ENCODE peak calls at places on chromosome 21, in ten cellular contexts. V, Z, C, L, H, R, A, Q, E and P are unnamed samples.

GRCh38 chr21:36430841-36431240 is 45.6 kb downstream of the CHAF1B start:
- DNase-seq in A (no peak), R (no peak), L (peak; percentile 33), Z (no peak), V (no peak), C (no peak), E (no peak), Q (no peak), H (no peak), P (no peak)

GRCh38 chr21:35528109-35529042 is 479.3 kb upstream of the RUNX1 start:
- DNase-seq in Z (peak; percentile 19), A (peak; percentile 14), E (no peak), L (no peak), Q (no peak), R (peak; percentile 53), C (peak; percentile 51), V (no peak), H (no peak), P (peak; percentile 4)

GRCh38 chr21:31184462-31184861 is 146.2 kb upstream of the KRTAP19-8 start:
- DNase-seq in Q (no peak), A (no peak), E (no peak), H (no peak), V (no peak), L (no peak), Z (no peak), C (no peak), R (peak; percentile 61), P (peak; percentile 56)

GRCh38 chr21:29250642-29251041 is 48.1 kb upstream of the BACH1 start:
- DNase-seq in Q (no peak), Z (no peak), E (no peak), R (no peak), H (no peak), V (no peak), L (no peak), C (no peak), A (no peak), P (no peak)

GRCh38 chr21:43692949-43693348 is 26.0 kb upstream of the PDXK start:
- DNase-seq in Z (no peak), C (no peak), E (no peak), L (no peak), H (no peak), V (no peak), A (no peak), R (no peak), Q (no peak), P (no peak)

GRCh38 chr21:34726627-34727337 is 58.0 kb downstream of the CLIC6 start:
- DNase-seq in Q (no peak), H (no peak), V (no peak), L (peak; percentile 55), C (no peak), R (no peak), A (no peak), E (no peak), Z (no peak), P (no peak)

GRCh38 chr21:29359718-29360117 is 61.0 kb downstream of the BACH1 start:
- DNase-seq in Q (no peak), L (peak; percentile 20), C (no peak), A (no peak), R (no peak), H (no peak), E (no peak), Z (no peak), V (no peak), P (no peak)

GRCh38 chr21:46212721-46213484 is 15.7 kb downstream of the LSS start:
- DNase-seq in L (no peak), V (no peak), E (no peak), R (no peak), A (no peak), H (no peak), C (no peak), Z (no peak), Q (no peak), P (no peak)

GRCh38 chr21:36628096-36628495 is 70.8 kb upstream of the SIM2 start:
- DNase-seq in Q (no peak), H (no peak), V (no peak), Z (no peak), L (no peak), E (no peak), R (no peak), A (no peak), C (no peak), P (no peak)

GRCh38 chr21:20661745-20662470 is 336.3 kb upstream of the NCAM2 start:
- DNase-seq in R (no peak), Z (no peak), Q (peak; percentile 92), V (no peak), L (no peak), A (no peak), H (peak; percentile 59), C (no peak), E (peak; percentile 92), P (no peak)

GRCh38 chr21:15848632-15849031 is 118.8 kb downstream of the USP25 start:
- DNase-seq in E (no peak), V (no peak), L (peak; percentile 56), R (no peak), C (no peak), A (no peak), H (no peak), Z (no peak), Q (no peak), P (no peak)

GRCh38 chr21:31117046-31117916 is 79.0 kb upstream of the KRTAP19-8 start:
- DNase-seq in V (no peak), Q (no peak), A (no peak), L (peak; percentile 95), C (no peak), E (peak; percentile 38), R (no peak), Z (no peak), H (no peak), P (no peak)

GRCh38 chr21:46424621-46425020 is 34.1 kb upstream of the DIP2A start:
- DNase-seq in H (no peak), R (peak; percentile 77), E (no peak), Q (no peak), L (no peak), A (no peak), Z (no peak), C (no peak), V (no peak), P (no peak)

GRCh38 chr21:16046625-16047340 is 317.0 kb downstream of the USP25 start:
- DNase-seq in Q (no peak), A (no peak), V (no peak), E (no peak), L (peak; percentile 65), R (no peak), C (no peak), Z (no peak), H (no peak), P (no peak)

GRCh38 chr21:36175771-36176565 is 19.3 kb downstream of the DOP1B start:
- DNase-seq in Z (no peak), A (no peak), H (no peak), Q (no peak), E (no peak), R (no peak), C (no peak), V (no peak), L (no peak), P (no peak)

GRCh38 chr21:19998450-19998849 is 999.8 kb upstream of the NCAM2 start:
- DNase-seq in E (no peak), L (no peak), H (no peak), R (no peak), V (no peak), A (no peak), Z (no peak), C (no peak), Q (no peak), P (no peak)

GRCh38 chr21:31675960-31676359 is 16.5 kb downstream of the SOD1 start:
- DNase-seq in Q (no peak), C (no peak), V (no peak), E (no peak), H (no peak), R (no peak), L (no peak), A (no peak), Z (no peak), P (no peak)

GRCh38 chr21:44927259-44927586 is 6.5 kb upstream of the ITGB2 start:
- DNase-seq in V (no peak), Z (no peak), C (no peak), E (no peak), H (no peak), A (no peak), Q (no peak), R (no peak), L (no peak), P (no peak)
- H3K4me1 ChIP-seq in V (peaks cover 30% of the 10 kb centered on the region), Z (peaks cover 8% of the 10 kb centered on the region), C (no peaks in the 10 kb centered on the region), E (peaks cover 38% of the 10 kb centered on the region), H (peaks cover 16% of the 10 kb centered on the region), A (peaks cover 19% of the 10 kb centered on the region), Q (peaks cover 32% of the 10 kb centered on the region), R (peaks cover 71% of the 10 kb centered on the region), L (peaks cover 61% of the 10 kb centered on the region), P (peaks cover 59% of the 10 kb centered on the region)

GRCh38 chr21:33240404-33240803 is 10.7 kb downstream of the IFNAR2 start:
- DNase-seq in C (no peak), Q (no peak), E (no peak), R (no peak), Z (no peak), A (no peak), H (no peak), V (no peak), L (no peak), P (no peak)
- H3K4me1 ChIP-seq in C (peaks cover 11% of the 10 kb centered on the region), Q (no peaks in the 10 kb centered on the region), E (no peaks in the 10 kb centered on the region), R (peaks cover 88% of the 10 kb centered on the region), Z (no peaks in the 10 kb centered on the region), A (peaks cover 29% of the 10 kb centered on the region), H (peaks cover 2% of the 10 kb centered on the region), V (no peaks in the 10 kb centered on the region), L (peaks cover 5% of the 10 kb centered on the region), P (peaks cover 65% of the 10 kb centered on the region)

DNA sequence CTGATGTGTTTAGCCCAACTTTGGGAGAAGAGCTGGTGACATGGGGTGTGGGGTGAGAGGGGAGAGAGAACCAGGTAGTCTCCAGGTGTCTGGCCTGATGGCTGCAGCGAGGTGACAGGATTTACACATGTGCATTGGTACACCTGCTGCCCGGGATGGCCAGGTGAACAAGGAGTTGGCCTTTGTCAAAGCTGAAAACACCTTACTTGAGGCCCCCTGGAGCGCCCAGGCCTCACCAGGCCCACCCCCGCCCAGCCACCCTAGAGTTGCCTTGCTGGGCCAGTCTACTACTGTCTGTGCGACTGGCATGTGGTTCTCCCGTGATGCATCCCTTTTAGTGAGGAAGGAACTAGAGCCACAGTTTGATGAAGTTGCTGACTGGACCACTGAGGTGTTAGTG is 90.5 kb downstream of the ADARB1 start:
- DNase-seq in C (no peak), V (no peak), L (no peak), R (no peak), Z (no peak), A (no peak), H (no peak), E (no peak), Q (no peak), P (no peak)
- H3K4me1 ChIP-seq in C (peaks cover 8% of the 10 kb centered on the region), V (peaks cover 10% of the 10 kb centered on the region), L (peaks cover 16% of the 10 kb centered on the region), R (peaks cover 8% of the 10 kb centered on the region), Z (no peaks in the 10 kb centered on the region), A (peaks cover 18% of the 10 kb centered on the region), H (peaks cover 20% of the 10 kb centered on the region), E (peaks cover 8% of the 10 kb centered on the region), Q (no peaks in the 10 kb centered on the region), P (peaks cover 5% of the 10 kb centered on the region)

DNA sequence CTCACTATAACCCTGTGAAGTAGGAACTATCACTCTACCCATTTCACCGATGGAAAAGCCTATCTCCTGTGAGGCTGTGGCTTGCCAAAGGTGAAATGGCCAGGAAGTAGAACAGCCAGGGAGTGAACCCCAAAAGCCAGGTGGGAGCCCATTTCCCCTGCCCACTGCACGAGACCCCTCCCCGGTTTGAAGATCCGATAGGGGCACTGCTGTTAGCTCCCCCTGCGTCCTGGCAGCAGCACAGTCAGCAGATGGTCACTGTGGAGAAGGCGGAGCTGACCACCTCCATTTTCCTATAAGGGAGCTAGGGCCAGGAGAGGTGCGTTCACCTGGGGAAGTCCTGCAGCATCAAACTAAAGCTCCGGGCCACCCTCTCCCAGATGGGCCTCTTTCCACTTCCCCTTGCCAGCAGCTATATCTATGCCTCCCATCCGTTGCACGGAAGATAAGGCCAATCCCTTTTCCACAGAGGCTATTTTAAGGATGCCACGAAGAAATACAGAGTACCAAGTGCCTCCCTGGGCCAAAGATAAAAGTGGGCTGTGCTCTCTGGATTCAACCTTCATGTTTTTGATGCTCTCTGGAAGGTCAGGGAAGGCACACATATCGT is 7.8 kb downstream of the ERG start:
- DNase-seq in A (no peak), C (no peak), V (no peak), R (no peak), H (no peak), E (no peak), Q (no peak), L (no peak), Z (no peak), P (no peak)
- H3K4me1 ChIP-seq in A (peaks cover 53% of the 10 kb centered on the region), C (peaks cover 6% of the 10 kb centered on the region), V (no peaks in the 10 kb centered on the region), R (no peaks in the 10 kb centered on the region), H (peaks cover 19% of the 10 kb centered on the region), E (peaks cover 2% of the 10 kb centered on the region), Q (peaks cover 27% of the 10 kb centered on the region), L (peaks cover 12% of the 10 kb centered on the region), Z (peaks cover 13% of the 10 kb centered on the region), P (no peaks in the 10 kb centered on the region)